ENCODE peak calls at places on chromosomes 6 and 20, in seven cellular contexts. I, T, L, R, F, H and G are unnamed samples.

GRCh38 chr6:142926177-142926493 is 18.8 kb downstream of the HIVEP2 start:
- DNase-seq in R (no peak), H (no peak), F (no peak), T (no peak), I (no peak), L (no peak), G (no peak)

GRCh38 chr6:13992417-13993055 is 67.8 kb downstream of the RNF182 start:
- DNase-seq in H (no peak), L (no peak), F (no peak), T (no peak), I (peak), R (peak), G (no peak)

GRCh38 chr20:41393705-41394066 is 27.1 kb upstream of the EMILIN3 start:
- DNase-seq in L (no peak), T (no peak), R (no peak), F (no peak), I (no peak), H (no peak), G (no peak)

GRCh38 chr6:168280020-168280898 is 39.3 kb downstream of the DACT2 start:
- DNase-seq in R (no peak), H (no peak), I (no peak), L (no peak), F (no peak), T (no peak), G (no peak)

GRCh38 chr6:31888281-31889258 is 8.9 kb downstream of the EHMT2 start:
- DNase-seq in T (no peak), R (peak), F (no peak), I (no peak), L (peak), H (no peak), G (peak)

GRCh38 chr6:7727951-7728854 is 2.3 kb downstream of the BMP6 start:
- DNase-seq in T (no peak), I (peak), R (no peak), H (no peak), L (peak), F (no peak), G (peak)

GRCh38 chr6:126181173-126181741 is 158.7 kb upstream of the CENPW start:
- DNase-seq in T (no peak), R (no peak), F (peak), L (no peak), I (no peak), H (no peak), G (peak)

GRCh38 chr20:10658876-10659632 is 14.7 kb downstream of the JAG1 start:
- DNase-seq in L (no peak), F (no peak), R (no peak), T (no peak), H (no peak), I (no peak), G (no peak)

GRCh38 chr6:85458782-85459181 is 8.9 kb downstream of the NT5E start:
- DNase-seq in L (no peak), R (no peak), T (no peak), F (no peak), I (no peak), H (no peak), G (peak)

DNA sequence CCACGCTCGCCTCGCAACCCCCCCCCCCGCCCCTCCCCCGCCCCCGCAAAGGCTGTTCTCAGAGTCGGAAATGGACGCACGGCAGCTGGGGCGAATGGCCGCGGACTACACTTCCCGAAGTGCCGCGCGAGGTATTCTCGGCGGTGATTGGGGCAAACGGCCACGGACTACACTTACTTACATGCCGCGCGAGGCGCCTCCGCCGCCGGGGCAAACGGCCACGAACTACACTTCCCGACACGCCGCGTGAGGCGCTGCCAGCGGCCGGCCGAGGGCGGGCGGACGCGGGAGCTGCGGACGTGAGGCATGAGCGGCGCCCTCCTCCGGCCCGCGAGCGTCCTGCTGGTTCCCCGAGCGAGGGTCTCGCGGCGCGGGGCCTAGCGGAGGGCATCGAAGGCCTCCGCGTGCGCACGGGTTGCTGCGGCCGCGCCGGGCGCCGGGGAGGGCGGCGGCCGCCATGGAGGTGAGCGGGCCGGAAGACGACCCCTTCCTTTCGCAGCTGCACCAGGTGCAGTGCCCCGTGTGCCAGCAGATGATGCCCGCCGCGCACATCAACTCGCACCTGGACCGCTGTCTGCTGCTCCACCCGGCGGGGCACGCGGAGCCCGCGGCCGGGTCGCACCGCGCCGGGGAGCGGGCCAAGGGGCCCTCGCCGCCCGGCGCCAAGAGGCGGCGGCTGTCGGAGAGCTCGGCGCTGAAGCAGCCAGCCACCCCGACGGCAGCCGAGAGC is at the start of gene WRNIP1:
- DNase-seq in F (peak), T (peak), H (peak), R (peak), I (peak), L (peak), G (peak)
- TF ChIP-seq REST in F (no peak), T (no peak), H (peak), R (peak), I (peak), L (no peak), G (no peak)

GRCh38 chr6:53792973-53793317 is 1.9 kb upstream of the LRRC1 start:
- DNase-seq in L (no peak), F (no peak), T (no peak), I (no peak), H (no peak), R (no peak), G (no peak)

GRCh38 chr6:53793318-53793975 is 1.4 kb upstream of the LRRC1 start:
- DNase-seq in T (no peak), R (no peak), I (peak), H (peak), L (peak), F (peak), G (peak)

GRCh38 chr6:53795254-53795701 is 473 bp downstream of the LRRC1 start:
- DNase-seq in H (no peak), F (no peak), R (no peak), L (no peak), T (no peak), I (no peak), G (peak)

GRCh38 chr6:53794720-53795253 is at the start of gene LRRC1:
- DNase-seq in H (peak), R (peak), F (peak), T (peak), L (peak), I (peak), G (peak)

DNA sequence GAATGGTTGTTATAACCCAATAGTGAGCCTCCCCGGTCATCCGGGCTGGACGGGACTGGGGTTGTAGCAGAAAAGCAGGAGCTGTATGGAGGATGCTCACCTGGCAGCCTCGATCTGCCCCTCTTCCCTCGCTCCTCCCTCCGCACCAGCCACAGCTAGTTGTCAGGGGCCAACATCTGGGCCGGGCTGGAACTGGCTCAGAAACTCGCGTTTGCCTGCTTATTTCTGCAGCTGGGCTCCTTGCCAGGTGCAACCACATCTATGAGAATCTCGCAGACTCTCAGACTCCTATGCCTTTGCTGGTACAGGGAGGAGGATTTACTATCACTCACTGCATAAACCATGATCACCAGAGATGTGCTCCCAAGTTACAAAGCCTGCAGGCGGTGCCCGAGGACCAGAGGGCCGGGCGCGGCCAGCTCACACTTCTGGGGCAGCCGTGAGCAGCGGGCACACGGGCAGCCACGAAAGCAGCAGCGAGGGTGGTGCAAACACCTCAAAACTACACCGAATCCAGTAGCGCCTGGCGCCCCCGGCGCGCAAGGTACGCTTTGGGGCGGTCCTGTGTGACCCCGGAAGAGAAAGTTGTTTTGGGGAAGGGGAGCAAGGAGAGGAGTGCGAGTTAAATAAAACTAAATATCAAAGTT is 609 bp upstream of the LRRC1 start:
- DNase-seq in T (peak), R (no peak), F (peak), H (peak), L (peak), I (peak), G (peak)
- TF ChIP-seq REST in T (no peak), R (no peak), F (no peak), H (no peak), L (no peak), I (no peak), G (no peak)

GRCh38 chr6:44222987-44223470 is 366 bp upstream of the SLC29A1 start:
- DNase-seq in H (no peak), T (no peak), I (peak), L (no peak), F (no peak), R (no peak), G (peak)
- TF ChIP-seq REST in H (no peak), T (no peak), I (no peak), L (no peak), F (no peak), R (no peak), G (no peak)

GRCh38 chr20:47737923-47738322 is 47.4 kb downstream of the SULF2 start:
- DNase-seq in I (no peak), L (no peak), R (no peak), T (no peak), H (no peak), F (no peak), G (no peak)

GRCh38 chr20:47736570-47737152 is 48.6 kb downstream of the SULF2 start:
- DNase-seq in L (no peak), T (no peak), R (no peak), H (no peak), I (no peak), F (no peak), G (no peak)

GRCh38 chr20:47734870-47735269 is 50.4 kb downstream of the SULF2 start:
- DNase-seq in R (no peak), T (no peak), F (no peak), H (no peak), L (no peak), I (no peak), G (no peak)

GRCh38 chr20:47733892-47734291 is 51.4 kb downstream of the SULF2 start:
- DNase-seq in I (no peak), L (no peak), F (no peak), T (no peak), H (no peak), R (peak), G (no peak)

DNA sequence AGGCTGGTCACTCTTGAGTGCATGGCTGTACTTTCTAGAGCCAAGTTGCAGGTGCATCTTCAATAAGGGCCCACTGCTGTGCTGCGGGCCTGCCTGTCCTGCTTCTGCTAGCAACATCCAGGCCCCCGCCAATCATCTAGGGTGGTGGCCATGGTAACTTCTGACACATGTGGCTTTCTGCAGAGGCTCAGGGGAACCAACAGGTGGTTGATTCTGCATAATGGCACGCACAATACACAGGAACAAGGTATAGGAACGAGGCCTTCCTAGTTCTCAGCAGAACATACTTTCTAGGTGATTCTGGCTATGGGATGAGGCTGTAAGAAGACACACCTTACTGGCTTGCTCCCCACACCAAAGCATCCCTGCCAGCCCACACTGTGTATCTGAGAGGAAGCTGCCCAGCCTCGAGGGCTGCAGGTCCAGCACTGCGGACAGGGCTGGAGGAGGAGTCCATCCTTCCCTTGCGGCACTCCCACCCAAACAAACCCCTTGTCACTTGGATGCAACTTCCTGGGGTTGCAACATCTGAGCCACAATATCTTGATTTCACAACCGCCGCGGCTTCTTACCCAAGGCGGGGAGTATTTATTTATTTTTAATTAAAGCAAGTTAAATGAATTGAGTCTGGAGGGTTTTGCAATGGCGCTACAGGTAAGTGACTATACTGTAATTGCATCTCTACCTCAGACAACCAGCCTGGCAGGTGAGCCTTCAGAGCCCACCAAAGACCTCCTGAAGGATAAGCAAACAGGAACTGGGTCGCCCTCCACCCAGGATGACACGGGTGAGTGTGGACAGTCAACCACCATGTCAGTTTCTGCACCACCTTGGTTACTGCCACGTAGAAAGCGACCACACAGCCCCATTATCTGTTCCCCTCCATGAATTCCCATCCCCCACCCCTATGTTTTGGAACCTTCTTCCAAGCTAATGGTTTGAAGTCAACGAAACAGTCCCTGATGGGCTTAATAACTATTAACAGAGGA is 49.6 kb downstream of the SULF2 start:
- DNase-seq in I (no peak), T (no peak), F (peak), L (no peak), H (peak), R (no peak), G (no peak)
- TF ChIP-seq REST in I (no peak), T (no peak), F (peak), L (no peak), H (peak), R (peak), G (no peak)

GRCh38 chr20:61650912-61651733 is 399.1 kb downstream of the CDH4 start:
- DNase-seq in L (no peak), H (no peak), T (no peak), I (no peak), F (no peak), R (no peak), G (no peak)
- TF ChIP-seq REST in L (no peak), H (no peak), T (no peak), I (no peak), F (no peak), R (no peak), G (no peak)